ENCODE peak calls at places on chromosomes 6 and 20, in seven cellular contexts. H, G, C, O, W, E and I are unnamed samples.

GRCh38 chr6:136226027-136226673 is 24.0 kb downstream of the MTFR2 start:
- DNase-seq in H (peak), G (peak), C (peak), O (peak), W (peak), E (peak), I (peak)

GRCh38 chr20:25005220-25005619 is 12.7 kb upstream of the APMAP start:
- DNase-seq in H (peak), G (no peak), C (no peak), O (no peak), W (no peak), E (no peak), I (no peak)

GRCh38 chr6:39882567-39882953 is 51.7 kb downstream of the MOCS1 start:
- DNase-seq in H (no peak), G (no peak), C (peak), O (peak), W (peak), E (no peak), I (peak)

GRCh38 chr6:133202610-133203343 is 38.4 kb upstream of the EYA4 start:
- DNase-seq in H (no peak), G (no peak), C (no peak), O (no peak), W (peak), E (no peak), I (no peak)

GRCh38 chr6:106474476-106474875 is 114.0 kb downstream of the CRYBG1 start:
- DNase-seq in H (no peak), G (no peak), C (no peak), O (no peak), W (peak), E (no peak), I (no peak)

GRCh38 chr6:136696238-136696637 is 96.0 kb downstream of the MAP3K5 start:
- DNase-seq in H (no peak), G (no peak), C (no peak), O (no peak), W (peak), E (no peak), I (no peak)

GRCh38 chr20:3473944-3474343 is 3.1 kb downstream of the ATRN start:
- DNase-seq in H (no peak), G (no peak), C (no peak), O (no peak), W (no peak), E (no peak), I (no peak)

GRCh38 chr6:148502083-148502772 is 159.6 kb downstream of the SASH1 start:
- DNase-seq in H (no peak), G (no peak), C (no peak), O (no peak), W (no peak), E (no peak), I (no peak)

GRCh38 chr20:46963196-46963529 is 68.5 kb downstream of the EYA2 start:
- DNase-seq in H (no peak), G (no peak), C (no peak), O (no peak), W (no peak), E (no peak), I (no peak)

GRCh38 chr20:52405417-52405816 is 213.8 kb upstream of the ZFP64 start:
- DNase-seq in H (no peak), G (no peak), C (no peak), O (no peak), W (no peak), E (no peak), I (no peak)

GRCh38 chr20:55667024-55667423 is 338.3 kb downstream of the CBLN4 start:
- DNase-seq in H (no peak), G (no peak), C (no peak), O (no peak), W (no peak), E (no peak), I (no peak)

GRCh38 chr6:108179741-108180140 is 13.9 kb downstream of the NR2E1 start:
- DNase-seq in H (no peak), G (no peak), C (no peak), O (no peak), W (no peak), E (no peak), I (no peak)

GRCh38 chr6:125807293-125807692 is 16.5 kb downstream of the NCOA7 start:
- DNase-seq in H (no peak), G (no peak), C (no peak), O (no peak), W (no peak), E (no peak), I (no peak)

GRCh38 chr6:159871241-159871640 is 19.5 kb upstream of the MAS1 start:
- DNase-seq in H (no peak), G (no peak), C (no peak), O (no peak), W (no peak), E (no peak), I (no peak)